ENCODE peak calls at places on chromosomes 12 and 14, in six cellular contexts. Y, Q, K, B, N and S are unnamed samples. For H3K9me3, the result is how much of the 10 kb centered on the place peaks cover.

GRCh38 chr12:58387199-58387598 is 445.8 kb downstream of the ATP23 start:
- DNase-seq in Y (no peak), Q (no peak), K (no peak), B (no peak), N (no peak), S (no peak)

GRCh38 chr14:68790656-68791077 is 2.2 kb downstream of the ZFP36L1 start:
- DNase-seq in Y (no peak), Q (no peak), K (no peak), B (no peak), N (peak), S (peak)

GRCh38 chr14:38873923-38874612 is 229.0 kb downstream of the SEC23A start:
- DNase-seq in Y (no peak), Q (no peak), K (no peak), B (no peak), N (no peak), S (no peak)

GRCh38 chr12:93061414-93062099 is 132.5 kb upstream of the EEA1 start:
- DNase-seq in Y (no peak), Q (no peak), K (no peak), B (peak), N (no peak), S (no peak)

GRCh38 chr12:124381454-124382207 is 86.7 kb downstream of the RFLNA start:
- DNase-seq in Y (peak), Q (peak), K (no peak), B (peak), N (peak), S (no peak)

GRCh38 chr12:96208346-96208745 is 14.2 kb downstream of the ELK3 start:
- DNase-seq in Y (no peak), Q (no peak), K (no peak), B (no peak), N (no peak), S (no peak)

GRCh38 chr14:75711796-75712211 is 50.8 kb downstream of the TTLL5 start:
- DNase-seq in Y (peak), Q (peak), K (no peak), B (peak), N (no peak), S (no peak)

GRCh38 chr12:66964629-66965028 is 285.8 kb upstream of the GRIP1 start:
- DNase-seq in Y (no peak), Q (no peak), K (no peak), B (no peak), N (no peak), S (peak)

GRCh38 chr14:81450100-81450531 is 50.0 kb upstream of the STON2 start:
- DNase-seq in Y (no peak), Q (no peak), K (no peak), B (peak), N (no peak), S (no peak)

GRCh38 chr12:12046401-12046800 is 24.3 kb upstream of the BCL2L14 start:
- DNase-seq in Y (no peak), Q (no peak), K (no peak), B (no peak), N (no peak), S (no peak)

GRCh38 chr12:13431041-13431440 is 234.5 kb downstream of the EMP1 start:
- DNase-seq in Y (no peak), Q (no peak), K (no peak), B (no peak), N (no peak), S (no peak)

GRCh38 chr12:49801141-49802063 is 26.8 kb downstream of the NCKAP5L start:
- DNase-seq in Y (no peak), Q (no peak), K (no peak), B (no peak), N (no peak), S (no peak)

GRCh38 chr12:104340917-104341611 is 37.5 kb downstream of the EID3 start:
- DNase-seq in Y (no peak), Q (no peak), K (no peak), B (no peak), N (no peak), S (no peak)

GRCh38 chr12:75816892-75817291 is 214.7 kb downstream of the PHLDA1 start:
- DNase-seq in Y (no peak), Q (no peak), K (no peak), B (no peak), N (no peak), S (no peak)

GRCh38 chr14:94821705-94822104 is 51.8 kb upstream of the GSC start:
- DNase-seq in Y (no peak), Q (no peak), K (no peak), B (no peak), N (no peak), S (no peak)

GRCh38 chr14:94819531-94819930 is 49.6 kb upstream of the GSC start:
- DNase-seq in Y (no peak), Q (no peak), K (no peak), B (no peak), N (no peak), S (no peak)

GRCh38 chr14:94816113-94816512 is 46.2 kb upstream of the GSC start:
- DNase-seq in Y (no peak), Q (no peak), K (no peak), B (no peak), N (no peak), S (no peak)
- H3K9me3 ChIP-seq in Y (under half), Q (under half), K (under half), B (under half), N (under half), S (under half)

DNA sequence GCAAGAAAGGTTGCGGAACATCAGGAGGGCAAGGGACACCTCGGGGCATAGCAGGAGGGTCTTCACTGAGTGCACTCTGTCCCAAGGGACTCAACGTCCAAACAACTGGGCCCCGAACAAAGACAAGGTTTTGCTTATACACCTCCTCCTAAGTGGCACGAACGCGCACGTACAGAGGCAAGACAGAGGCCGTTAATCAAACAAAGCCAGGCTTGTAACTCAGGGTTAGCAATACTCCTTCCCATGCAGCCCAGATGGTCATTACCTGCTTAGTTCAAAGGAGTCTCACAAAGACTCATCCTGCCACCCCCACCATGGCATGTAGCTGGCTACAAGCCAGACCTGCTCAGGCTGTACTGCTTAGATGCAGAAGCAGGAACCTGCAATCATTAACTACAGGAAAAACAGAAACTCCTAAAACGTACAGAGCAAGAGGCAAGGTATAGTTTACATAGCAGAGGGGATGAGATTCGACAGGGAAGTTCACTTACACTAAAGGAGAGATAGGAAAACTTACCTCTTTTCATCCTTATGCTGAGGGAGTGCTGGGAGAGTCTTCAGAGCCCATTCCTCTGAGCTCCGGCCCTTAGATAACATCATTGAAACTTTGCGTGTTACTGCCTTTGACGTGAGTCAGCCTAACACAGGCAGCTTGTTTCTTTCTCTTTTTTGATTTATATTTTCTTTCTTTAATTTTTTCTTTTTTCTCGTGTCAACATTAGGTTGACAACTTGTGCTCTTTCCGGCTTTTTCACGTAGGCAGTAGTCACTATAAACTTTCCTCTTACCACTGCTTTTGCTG is 1319.1 kb downstream of the TMEM121 start:
- DNase-seq in Y (peak), Q (peak), K (no peak), B (no peak), N (no peak), S (no peak)
- H3K9me3 ChIP-seq in Y (under half), Q (under half), K (under half), B (under half), N (under half), S (under half)

DNA sequence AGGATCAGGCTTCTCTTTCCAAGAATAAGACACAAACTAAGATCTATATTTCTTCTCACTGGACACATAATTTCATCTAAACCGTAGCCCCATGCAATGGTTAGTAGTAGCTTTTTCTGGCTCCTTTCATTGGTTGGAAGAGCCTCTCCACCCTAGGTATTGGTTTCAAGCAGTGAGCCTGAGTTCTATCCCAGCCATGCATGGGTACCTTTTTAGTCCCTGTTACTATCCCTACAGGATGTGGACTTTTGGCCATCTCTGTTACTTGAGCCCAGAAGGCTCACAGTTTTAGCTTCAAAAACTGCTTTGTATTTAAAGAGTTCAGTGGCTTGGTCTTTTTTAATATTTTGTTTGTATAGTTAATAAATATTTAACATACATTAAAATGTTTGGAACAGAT is 16.1 kb downstream of the PPM1A start:
- DNase-seq in Y (no peak), Q (no peak), K (no peak), B (no peak), N (no peak), S (no peak)
- H3K9me3 ChIP-seq in Y (under half), Q (under half), K (under half), B (under half), N (under half), S (under half)

DNA sequence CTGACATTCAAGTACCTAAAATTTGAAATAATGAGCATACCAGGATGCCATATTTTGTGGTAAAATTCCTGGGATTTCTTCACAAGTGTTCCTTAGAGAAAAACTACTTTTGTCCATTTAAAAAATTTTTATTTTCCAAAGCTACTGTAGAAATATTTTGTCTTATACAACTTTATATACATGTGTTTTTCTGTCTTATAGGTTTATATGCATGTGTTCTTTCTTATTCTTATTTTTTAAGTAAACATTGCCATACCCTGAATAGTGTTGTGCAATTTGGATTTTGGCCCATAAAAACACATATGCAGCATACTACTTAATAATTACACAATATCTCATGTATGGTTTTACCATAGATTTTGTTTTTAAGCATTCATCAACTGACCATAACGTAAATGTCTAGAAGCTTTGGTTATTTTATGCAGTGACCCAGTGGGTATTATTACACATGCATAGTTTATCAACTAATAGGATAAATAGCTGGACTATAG is 1107.4 kb upstream of the SEL1L start:
- DNase-seq in Y (no peak), Q (no peak), K (no peak), B (no peak), N (no peak), S (no peak)
- H3K9me3 ChIP-seq in Y (under half), Q (under half), K (under half), B (under half), N (under half), S (under half)

GRCh38 chr12:132951649-132952048 is 4.5 kb downstream of the ZNF605 start:
- DNase-seq in Y (no peak), Q (no peak), K (no peak), B (no peak), N (no peak), S (no peak)

GRCh38 chr12:132953771-132954170 is 2.3 kb downstream of the ZNF605 start:
- DNase-seq in Y (no peak), Q (no peak), K (no peak), B (no peak), N (no peak), S (no peak)

GRCh38 chr12:132954471-132955048 is 1.5 kb downstream of the ZNF605 start:
- DNase-seq in Y (no peak), Q (no peak), K (no peak), B (no peak), N (no peak), S (no peak)

GRCh38 chr12:132952371-132953162 is 3.5 kb downstream of the ZNF605 start:
- DNase-seq in Y (no peak), Q (no peak), K (no peak), B (no peak), N (no peak), S (no peak)

DNA sequence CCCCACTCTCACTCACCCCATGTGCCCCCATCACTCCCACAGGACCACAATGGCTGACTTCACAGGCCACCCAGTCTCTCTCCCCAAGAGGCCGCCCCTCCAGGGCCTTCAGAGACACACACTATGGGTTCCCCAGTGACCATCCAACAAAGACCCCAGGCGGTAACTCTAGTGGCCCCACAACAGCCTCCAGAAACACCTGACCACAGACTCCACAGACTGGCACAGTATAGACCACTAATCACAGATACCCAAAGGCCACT is 3.0 kb downstream of the ZNF605 start:
- DNase-seq in Y (no peak), Q (no peak), K (no peak), B (no peak), N (no peak), S (no peak)
- H3K9me3 ChIP-seq in Y (under half), Q (under half), K (under half), B (under half), N (under half), S (under half)

DNA sequence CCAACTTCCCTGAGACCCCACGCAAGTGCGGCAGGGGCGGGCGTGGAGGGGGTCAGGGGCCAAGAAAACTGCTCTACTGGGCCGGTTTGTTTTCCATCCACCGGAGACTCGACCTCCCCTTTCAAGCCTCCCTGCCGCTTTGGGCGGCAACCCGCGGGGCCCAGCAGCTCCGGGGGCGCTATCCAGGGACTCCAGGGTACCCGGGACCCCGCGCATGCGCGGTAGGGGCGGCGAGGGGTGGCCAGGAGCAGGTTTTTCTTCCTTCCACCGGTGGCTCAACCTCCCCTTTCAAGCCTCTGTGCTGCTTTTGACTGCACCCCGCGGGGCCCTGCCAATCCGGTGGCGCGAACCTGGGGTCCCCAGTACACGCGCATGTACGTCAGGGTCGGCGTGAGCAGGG is 323.5 kb downstream of the ALG10 start:
- DNase-seq in Y (no peak), Q (no peak), K (no peak), B (no peak), N (no peak), S (no peak)
- H3K9me3 ChIP-seq in Y (under half), Q (under half), K (under half), B (under half), N (under half), S (under half)

GRCh38 chr12:83477706-83478105 is 791.0 kb downstream of the TMTC2 start:
- DNase-seq in Y (no peak), Q (no peak), K (no peak), B (no peak), N (no peak), S (no peak)
- H3K9me3 ChIP-seq in Y (under half), Q (under half), K (under half), B (under half), N (under half), S (under half)